ENCODE peak calls at places on chromosomes 13 and 19, in five cellular contexts. One of them, this sample, is unnamed.

GRCh38 chr13:29858667-29859066 is 8.2 kb upstream of the UBL3 start:
- DNase-seq in heart left ventricle: no peak
- DNase-seq in GM18507: no peak
- DNase-seq in Calu3: no peak
- DNase-seq in tibial nerve: no peak
- DNase-seq in this sample: no peak

GRCh38 chr13:105627270-105627669 is 908.2 kb downstream of the EFNB2 start:
- DNase-seq in heart left ventricle: no peak
- DNase-seq in tibial nerve: no peak
- DNase-seq in GM18507: no peak
- DNase-seq in Calu3: no peak
- DNase-seq in this sample: peak

GRCh38 chr13:35769812-35770211 is 293.3 kb upstream of the MAB21L1 start:
- DNase-seq in tibial nerve: no peak
- DNase-seq in Calu3: no peak
- DNase-seq in GM18507: no peak
- DNase-seq in heart left ventricle: no peak
- DNase-seq in this sample: no peak

GRCh38 chr13:43537124-43537523 is 249.6 kb downstream of the ENOX1 start:
- DNase-seq in heart left ventricle: no peak
- DNase-seq in GM18507: no peak
- DNase-seq in Calu3: no peak
- DNase-seq in tibial nerve: no peak
- DNase-seq in this sample: no peak

GRCh38 chr19:23762884-23763711 is 4.4 kb upstream of the ZNF681 start:
- DNase-seq in GM18507: no peak
- DNase-seq in heart left ventricle: peak
- DNase-seq in tibial nerve: peak
- DNase-seq in Calu3: peak
- DNase-seq in this sample: peak

GRCh38 chr19:41299755-41300089 is 10.2 kb upstream of the CCDC97 start:
- DNase-seq in GM18507: no peak
- DNase-seq in Calu3: no peak
- DNase-seq in heart left ventricle: peak
- DNase-seq in tibial nerve: peak
- DNase-seq in this sample: no peak

GRCh38 chr13:96710166-96710866 is 284.0 kb downstream of the OXGR1 start:
- DNase-seq in tibial nerve: no peak
- DNase-seq in GM18507: no peak
- DNase-seq in heart left ventricle: no peak
- DNase-seq in Calu3: no peak
- DNase-seq in this sample: no peak

GRCh38 chr13:57018915-57019314 is 121.8 kb upstream of the PRR20A start:
- DNase-seq in GM18507: no peak
- DNase-seq in Calu3: no peak
- DNase-seq in heart left ventricle: no peak
- DNase-seq in tibial nerve: no peak
- DNase-seq in this sample: no peak

GRCh38 chr13:40585911-40586471 is 80.5 kb downstream of the FOXO1 start:
- DNase-seq in Calu3: no peak
- DNase-seq in heart left ventricle: no peak
- DNase-seq in GM18507: no peak
- DNase-seq in tibial nerve: no peak
- DNase-seq in this sample: no peak

GRCh38 chr19:42281175-42282035 is 12.4 kb downstream of the CIC start:
- DNase-seq in heart left ventricle: peak
- DNase-seq in tibial nerve: peak
- DNase-seq in GM18507: no peak
- DNase-seq in Calu3: peak
- DNase-seq in this sample: no peak

GRCh38 chr13:48181482-48182145 is 51.4 kb upstream of the ITM2B start:
- DNase-seq in tibial nerve: no peak
- DNase-seq in heart left ventricle: no peak
- DNase-seq in GM18507: no peak
- DNase-seq in Calu3: no peak
- DNase-seq in this sample: no peak

GRCh38 chr13:24870380-24870760 is 106.4 kb downstream of the RNF17 start:
- DNase-seq in tibial nerve: no peak
- DNase-seq in heart left ventricle: no peak
- DNase-seq in GM18507: no peak
- DNase-seq in Calu3: no peak
- DNase-seq in this sample: no peak

GRCh38 chr13:23554000-23554399 is 16.2 kb upstream of the TNFRSF19 start:
- DNase-seq in Calu3: no peak
- DNase-seq in tibial nerve: no peak
- DNase-seq in GM18507: no peak
- DNase-seq in heart left ventricle: no peak
- DNase-seq in this sample: no peak

GRCh38 chr19:37979547-37980082 is 72.6 kb downstream of the SIPA1L3 start:
- DNase-seq in tibial nerve: no peak
- DNase-seq in Calu3: peak
- DNase-seq in GM18507: no peak
- DNase-seq in heart left ventricle: no peak
- DNase-seq in this sample: no peak

GRCh38 chr13:24270639-24271131 is 38.7 kb upstream of the C1QTNF9 start:
- DNase-seq in heart left ventricle: peak
- DNase-seq in tibial nerve: peak
- DNase-seq in Calu3: peak
- DNase-seq in GM18507: peak
- DNase-seq in this sample: peak

GRCh38 chr13:36258831-36259230 is 38.8 kb downstream of the CCDC169 start:
- DNase-seq in heart left ventricle: no peak
- DNase-seq in GM18507: no peak
- DNase-seq in tibial nerve: no peak
- DNase-seq in Calu3: no peak
- DNase-seq in this sample: no peak

GRCh38 chr19:16946951-16947940 is 58.4 kb downstream of the F2RL3 start:
- DNase-seq in Calu3: no peak
- DNase-seq in tibial nerve: no peak
- DNase-seq in heart left ventricle: no peak
- DNase-seq in GM18507: no peak
- DNase-seq in this sample: no peak

GRCh38 chr19:55106591-55106990 is 10.8 kb downstream of the PPP1R12C start:
- DNase-seq in tibial nerve: no peak
- DNase-seq in GM18507: no peak
- DNase-seq in Calu3: no peak
- DNase-seq in heart left ventricle: no peak
- DNase-seq in this sample: no peak

GRCh38 chr13:90968510-90968909 is 379.0 kb upstream of the MIR17HG start:
- DNase-seq in Calu3: peak
- DNase-seq in GM18507: no peak
- DNase-seq in heart left ventricle: no peak
- DNase-seq in tibial nerve: no peak
- DNase-seq in this sample: peak

GRCh38 chr13:96492758-96493157 is 402.9 kb downstream of the HS6ST3 start:
- DNase-seq in heart left ventricle: no peak
- DNase-seq in tibial nerve: no peak
- DNase-seq in GM18507: no peak
- DNase-seq in Calu3: no peak
- DNase-seq in this sample: no peak

GRCh38 chr13:94825507-94825906 is 113.2 kb upstream of the SOX21 start:
- DNase-seq in tibial nerve: peak
- DNase-seq in GM18507: no peak
- DNase-seq in heart left ventricle: peak
- DNase-seq in Calu3: no peak
- DNase-seq in this sample: no peak

GRCh38 chr13:102327119-102327617 is 74.7 kb downstream of the FGF14 start:
- DNase-seq in heart left ventricle: no peak
- DNase-seq in GM18507: no peak
- DNase-seq in tibial nerve: no peak
- DNase-seq in Calu3: no peak
- DNase-seq in this sample: no peak

GRCh38 chr13:39016789-39017188 is 21.1 kb downstream of the PROSER1 start:
- DNase-seq in tibial nerve: no peak
- DNase-seq in heart left ventricle: no peak
- DNase-seq in Calu3: no peak
- DNase-seq in GM18507: no peak
- DNase-seq in this sample: no peak

GRCh38 chr13:99731747-99732146 is 230.5 kb downstream of the TM9SF2 start:
- DNase-seq in heart left ventricle: no peak
- DNase-seq in tibial nerve: no peak
- DNase-seq in GM18507: no peak
- DNase-seq in Calu3: no peak
- DNase-seq in this sample: no peak

GRCh38 chr13:97967948-97968347 is 14.5 kb downstream of the IPO5 start:
- DNase-seq in GM18507: no peak
- DNase-seq in Calu3: no peak
- DNase-seq in tibial nerve: no peak
- DNase-seq in heart left ventricle: peak
- DNase-seq in this sample: no peak

GRCh38 chr19:17626456-17626855 is 61.7 kb downstream of the UNC13A start:
- DNase-seq in heart left ventricle: no peak
- DNase-seq in Calu3: no peak
- DNase-seq in GM18507: no peak
- DNase-seq in tibial nerve: no peak
- DNase-seq in this sample: no peak

GRCh38 chr19:18915639-18916038 is 3.5 kb downstream of the COPE start:
- DNase-seq in heart left ventricle: no peak
- DNase-seq in Calu3: peak
- DNase-seq in tibial nerve: no peak
- DNase-seq in GM18507: no peak
- DNase-seq in this sample: no peak

GRCh38 chr19:47713046-47714021 is at the start of gene EHD2:
- DNase-seq in tibial nerve: peak
- DNase-seq in heart left ventricle: peak
- DNase-seq in Calu3: peak
- DNase-seq in GM18507: no peak
- DNase-seq in this sample: no peak

GRCh38 chr13:80010846-80011245 is 330.1 kb downstream of the SPRY2 start:
- DNase-seq in GM18507: no peak
- DNase-seq in heart left ventricle: no peak
- DNase-seq in Calu3: no peak
- DNase-seq in tibial nerve: no peak
- DNase-seq in this sample: no peak